ENCODE peak calls at places on chromosomes 7 and 10, in six cellular contexts. Q is hepatocyte; K is SK-N-SH; G is WTC11; B is stimulated activated CD8-positive, alpha-beta memory T cell treated with anti-CD3 and anti-CD28 coated beads, Interleukin-2, amount 100 ng/mL, for 1 hour; R is uterus. C is an unnamed sample.

GRCh38 chr7:30478349-30479228 is at the start of gene NOD1:
- DNase-seq in Q (peak), K (peak), G (peak), B (peak), R (peak), C (peak)

GRCh38 chr7:94064541-94065191 is 60.5 kb upstream of the BET1 start:
- DNase-seq in Q (no peak), K (peak), G (no peak), B (no peak), R (no peak), C (no peak)

GRCh38 chr7:101494602-101495329 is 132.1 kb downstream of the COL26A1 start:
- DNase-seq in Q (no peak), K (no peak), G (peak), B (no peak), R (no peak), C (no peak)

GRCh38 chr10:61139230-61139928 is 195.4 kb upstream of the RHOBTB1 start:
- DNase-seq in Q (no peak), K (no peak), G (peak), B (no peak), R (no peak), C (no peak)

GRCh38 chr10:38094923-38095574 is 912 bp downstream of the ZNF37A start:
- DNase-seq in Q (no peak), K (no peak), G (no peak), B (no peak), R (no peak), C (no peak)

GRCh38 chr7:134034652-134035051 is 92.5 kb upstream of the LRGUK start:
- DNase-seq in Q (no peak), K (no peak), G (no peak), B (no peak), R (no peak), C (no peak)

GRCh38 chr10:91514025-91514424 is 103.9 kb downstream of the HECTD2 start:
- DNase-seq in Q (no peak), K (no peak), G (no peak), B (no peak), R (no peak), C (no peak)

GRCh38 chr7:63925626-63926460 is 72.8 kb upstream of the ZNF722 start:
- DNase-seq in Q (no peak), K (peak), G (no peak), B (peak), R (peak), C (peak)

GRCh38 chr10:79379512-79380124 is 32.3 kb downstream of the PPIF start:
- DNase-seq in Q (no peak), K (no peak), G (no peak), B (no peak), R (peak), C (peak)

GRCh38 chr7:30226593-30227268 is 57.7 kb upstream of the ZNRF2 start:
- DNase-seq in Q (peak), K (peak), G (peak), B (no peak), R (no peak), C (no peak)

GRCh38 chr10:7410306-7410799 is 481 bp downstream of the SFMBT2 start:
- DNase-seq in Q (peak), K (peak), G (peak), B (no peak), R (no peak), C (no peak)

GRCh38 chr10:58784361-58784760 is 271.7 kb downstream of the BICC1 start:
- DNase-seq in Q (no peak), K (no peak), G (no peak), B (no peak), R (no peak), C (no peak)

GRCh38 chr7:1787241-1787640 is 117.2 kb downstream of the ELFN1 start:
- DNase-seq in Q (no peak), K (no peak), G (no peak), B (no peak), R (no peak), C (no peak)

GRCh38 chr10:76125900-76126299 is 694.5 kb downstream of the LRMDA start:
- DNase-seq in Q (no peak), K (no peak), G (no peak), B (no peak), R (no peak), C (no peak)

GRCh38 chr7:105277341-105277740 is 111.4 kb downstream of the SRPK2 start:
- DNase-seq in Q (peak), K (no peak), G (no peak), B (no peak), R (no peak), C (no peak)

GRCh38 chr10:133277993-133278576 is 1.4 kb upstream of the ADAM8 start:
- DNase-seq in Q (no peak), K (no peak), G (no peak), B (no peak), R (no peak), C (no peak)

GRCh38 chr7:79820387-79820786 is 314.2 kb upstream of the GNAI1 start:
- DNase-seq in Q (peak), K (peak), G (no peak), B (no peak), R (no peak), C (no peak)